ENCODE peak calls at places on chromosomes 6 and 20, in seven cellular contexts. U is activated CD4-positive, alpha-beta T cell treated with anti-CD3 and anti-CD28 coated beads for 24 hours; F is SK-N-SH; G is pancreas; X is bronchial epithelial cell; T is lung; I is fibroblast of the aortic adventitia. N is an unnamed sample.

GRCh38 chr20:34516874-34517542 is 786 bp downstream of the DYNLRB1 start:
- DNase-seq in U (peak), F (peak), G (no peak), X (peak), T (no peak), I (peak), N (peak)

GRCh38 chr20:13166006-13166405 is 55.1 kb upstream of the ISM1 start:
- DNase-seq in U (no peak), F (no peak), G (no peak), X (no peak), T (no peak), I (no peak), N (no peak)

GRCh38 chr6:152267967-152268845 is 369.0 kb downstream of the SYNE1 start:
- DNase-seq in U (peak), F (peak), G (no peak), X (peak), T (no peak), I (peak), N (no peak)

GRCh38 chr6:44332585-44332984 is 9.9 kb upstream of the SPATS1 start:
- DNase-seq in U (no peak), F (no peak), G (no peak), X (no peak), T (no peak), I (no peak), N (no peak)

GRCh38 chr6:127539292-127539691 is 20.2 kb upstream of the MTCL3 start:
- DNase-seq in U (no peak), F (peak), G (no peak), X (peak), T (no peak), I (peak), N (no peak)

GRCh38 chr20:17545127-17545526 is 13.9 kb upstream of the BFSP1 start:
- DNase-seq in U (no peak), F (no peak), G (no peak), X (no peak), T (no peak), I (no peak), N (no peak)

GRCh38 chr6:133396630-133397335 is 155.6 kb downstream of the EYA4 start:
- DNase-seq in U (no peak), F (no peak), G (no peak), X (no peak), T (no peak), I (peak), N (no peak)

GRCh38 chr20:33880396-33880795 is 69.2 kb downstream of the CHMP4B start:
- DNase-seq in U (no peak), F (no peak), G (no peak), X (no peak), T (no peak), I (no peak), N (no peak)

GRCh38 chr6:147135211-147135672 is 69.0 kb upstream of the STXBP5 start:
- DNase-seq in U (no peak), F (no peak), G (no peak), X (peak), T (no peak), I (peak), N (no peak)

GRCh38 chr6:116282698-116283097 is 3.0 kb upstream of the TSPYL1 start:
- DNase-seq in U (no peak), F (no peak), G (no peak), X (no peak), T (no peak), I (no peak), N (no peak)

GRCh38 chr6:136331461-136331860 is 41.8 kb upstream of the BCLAF1 start:
- DNase-seq in U (no peak), F (no peak), G (no peak), X (no peak), T (no peak), I (no peak), N (no peak)

GRCh38 chr20:40160151-40160550 is 528.9 kb downstream of the MAFB start:
- DNase-seq in U (no peak), F (peak), G (no peak), X (peak), T (peak), I (peak), N (peak)

GRCh38 chr20:33172781-33173180 is 4.8 kb downstream of the BPIFA2 start:
- DNase-seq in U (no peak), F (no peak), G (no peak), X (peak), T (no peak), I (no peak), N (no peak)

GRCh38 chr6:144181639-144182038 is 31.3 kb downstream of the STX11 start:
- DNase-seq in U (no peak), F (no peak), G (no peak), X (no peak), T (no peak), I (no peak), N (no peak)

GRCh38 chr20:8616792-8617191 is 452.1 kb upstream of the PLCB4 start:
- DNase-seq in U (no peak), F (no peak), G (no peak), X (no peak), T (no peak), I (peak), N (no peak)

GRCh38 chr6:126876446-126876845 is 242.0 kb upstream of the RSPO3 start:
- DNase-seq in U (no peak), F (no peak), G (no peak), X (no peak), T (no peak), I (no peak), N (no peak)

GRCh38 chr20:13799974-13800373 is 15.1 kb downstream of the NDUFAF5 start:
- DNase-seq in U (no peak), F (no peak), G (no peak), X (no peak), T (no peak), I (peak), N (no peak)

GRCh38 chr20:63979549-63980316 is at the start of gene SAMD10:
- DNase-seq in U (peak), F (peak), G (peak), X (no peak), T (peak), I (no peak), N (peak)

GRCh38 chr6:37259191-37259590 is 1.2 kb upstream of the TMEM217 start:
- DNase-seq in U (no peak), F (no peak), G (no peak), X (peak), T (no peak), I (peak), N (no peak)

GRCh38 chr6:3759656-3760245 is 8.2 kb upstream of the PXDC1 start:
- DNase-seq in U (no peak), F (no peak), G (no peak), X (peak), T (no peak), I (peak), N (no peak)

GRCh38 chr6:54579011-54579410 is 267.6 kb upstream of the FAM83B start:
- DNase-seq in U (no peak), F (no peak), G (no peak), X (no peak), T (no peak), I (no peak), N (no peak)

GRCh38 chr6:74936886-74937285 is 269.0 kb downstream of the COL12A1 start:
- DNase-seq in U (no peak), F (no peak), G (no peak), X (peak), T (no peak), I (no peak), N (no peak)

GRCh38 chr20:25045343-25045712 is 12.6 kb downstream of the ACSS1 start:
- DNase-seq in U (no peak), F (no peak), G (no peak), X (no peak), T (no peak), I (no peak), N (no peak)

GRCh38 chr20:34891166-34892062 is 15.0 kb downstream of the ACSS2 start:
- DNase-seq in U (no peak), F (no peak), G (no peak), X (peak), T (no peak), I (peak), N (no peak)

GRCh38 chr6:168374051-168374502 is 54.5 kb upstream of the DACT2 start:
- DNase-seq in U (no peak), F (no peak), G (peak), X (no peak), T (no peak), I (no peak), N (no peak)

GRCh38 chr6:138162104-138162946 is 586 bp downstream of the ARFGEF3 start:
- DNase-seq in U (no peak), F (peak), G (peak), X (peak), T (no peak), I (peak), N (no peak)

GRCh38 chr20:49037962-49038387 is 8.1 kb upstream of the CSE1L start:
- DNase-seq in U (peak), F (no peak), G (no peak), X (no peak), T (no peak), I (peak), N (no peak)

GRCh38 chr6:134400941-134401340 is 83.0 kb upstream of the SGK1 start:
- DNase-seq in U (no peak), F (no peak), G (no peak), X (peak), T (no peak), I (no peak), N (no peak)

GRCh38 chr6:132892929-132893771 is 78.8 kb downstream of the RPS12 start:
- DNase-seq in U (no peak), F (peak), G (no peak), X (no peak), T (no peak), I (no peak), N (no peak)

GRCh38 chr6:160450849-160451248 is 102.7 kb downstream of the SLC22A3 start:
- DNase-seq in U (no peak), F (no peak), G (no peak), X (no peak), T (no peak), I (no peak), N (no peak)

GRCh38 chr6:143878272-143878760 is 14.0 kb downstream of the ZC2HC1B start:
- DNase-seq in U (no peak), F (no peak), G (no peak), X (peak), T (no peak), I (no peak), N (no peak)

GRCh38 chr6:157276731-157277130 is 46.6 kb downstream of the TMEM242 start:
- DNase-seq in U (no peak), F (no peak), G (no peak), X (no peak), T (no peak), I (no peak), N (no peak)

GRCh38 chr6:170025341-170026271 is 265.3 kb downstream of the DLL1 start:
- DNase-seq in U (no peak), F (no peak), G (no peak), X (no peak), T (no peak), I (no peak), N (no peak)

GRCh38 chr20:50563133-50563944 is 53.2 kb downstream of the PTPN1 start:
- DNase-seq in U (no peak), F (no peak), G (no peak), X (no peak), T (no peak), I (no peak), N (no peak)

GRCh38 chr6:32852018-32852843 is 1.3 kb downstream of the TAP1 start:
- DNase-seq in U (no peak), F (no peak), G (no peak), X (no peak), T (no peak), I (peak), N (no peak)